ENCODE peak calls at places on chromosomes 1 and 21, in eight cellular contexts. I is breast epithelium, S is right atrium auricular region, T is ovary, M is neural progenitor cell, L is A549, H is fibroblast of mammary gland, E is cardiac fibroblast. F is an unnamed sample.

GRCh38 chr1:202282017-202282335 is 59.8 kb downstream of the UBE2T start:
- DNase-seq in I (no peak), S (no peak), T (no peak), M (no peak), L (no peak), H (no peak), E (no peak), F (no peak)

GRCh38 chr21:46667191-46667734 is 31.8 kb downstream of the PRMT2 start:
- DNase-seq in I (no peak), S (no peak), T (no peak), M (peak), L (peak), H (peak), E (peak), F (no peak)

GRCh38 chr1:40014253-40014706 is 26.2 kb upstream of the CAP1 start:
- DNase-seq in I (no peak), S (no peak), T (no peak), M (no peak), L (no peak), H (no peak), E (no peak), F (no peak)

GRCh38 chr1:58409826-58410225 is 136.7 kb downstream of the OMA1 start:
- DNase-seq in I (no peak), S (no peak), T (no peak), M (peak), L (no peak), H (no peak), E (no peak), F (no peak)

GRCh38 chr1:40766560-40766959 is 17.0 kb upstream of the KCNQ4 start:
- DNase-seq in I (no peak), S (no peak), T (no peak), M (no peak), L (no peak), H (no peak), E (no peak), F (no peak)

GRCh38 chr1:48817505-48818114 is 40.9 kb upstream of the BEND5 start:
- DNase-seq in I (no peak), S (peak), T (peak), M (peak), L (peak), H (peak), E (peak), F (peak)

GRCh38 chr1:227223407-227223806 is 94.9 kb downstream of the CDC42BPA start:
- DNase-seq in I (no peak), S (no peak), T (no peak), M (no peak), L (no peak), H (no peak), E (no peak), F (no peak)

GRCh38 chr1:178796013-178796412 is 71.0 kb downstream of the RALGPS2 start:
- DNase-seq in I (no peak), S (no peak), T (no peak), M (no peak), L (no peak), H (no peak), E (no peak), F (no peak)

GRCh38 chr1:234782821-234783220 is 172.8 kb upstream of the IRF2BP2 start:
- DNase-seq in I (no peak), S (peak), T (no peak), M (peak), L (no peak), H (no peak), E (no peak), F (no peak)

GRCh38 chr1:205935869-205936268 is 7.4 kb downstream of the SLC26A9 start:
- DNase-seq in I (no peak), S (no peak), T (no peak), M (no peak), L (no peak), H (no peak), E (no peak), F (no peak)

GRCh38 chr1:166840309-166841302 is 1.3 kb downstream of the POGK start:
- DNase-seq in I (no peak), S (no peak), T (no peak), M (no peak), L (no peak), H (no peak), E (peak), F (no peak)

GRCh38 chr1:230308039-230308438 is 118.1 kb downstream of the PGBD5 start:
- DNase-seq in I (peak), S (peak), T (peak), M (no peak), L (peak), H (peak), E (peak), F (peak)

GRCh38 chr1:3066826-3067225 is 2.2 kb upstream of the PRDM16 start:
- DNase-seq in I (no peak), S (no peak), T (no peak), M (no peak), L (no peak), H (no peak), E (no peak), F (peak)

GRCh38 chr1:54516249-54516920 is 31.6 kb upstream of the ACOT11 start:
- DNase-seq in I (no peak), S (no peak), T (no peak), M (no peak), L (no peak), H (no peak), E (no peak), F (no peak)

GRCh38 chr1:66402194-66402593 is 131.8 kb upstream of the SGIP1 start:
- DNase-seq in I (no peak), S (peak), T (peak), M (no peak), L (no peak), H (peak), E (peak), F (peak)

GRCh38 chr1:6100801-6101783 is 55.4 kb downstream of the KCNAB2 start:
- DNase-seq in I (no peak), S (no peak), T (no peak), M (peak), L (no peak), H (no peak), E (no peak), F (no peak)

GRCh38 chr1:147177611-147178370 is 5.5 kb upstream of the PRKAB2 start:
- DNase-seq in I (no peak), S (no peak), T (no peak), M (no peak), L (no peak), H (peak), E (peak), F (no peak)

GRCh38 chr1:204468206-204468605 is 26.4 kb downstream of the PIK3C2B start:
- DNase-seq in I (no peak), S (no peak), T (no peak), M (no peak), L (no peak), H (no peak), E (no peak), F (no peak)

GRCh38 chr1:32052887-32053286 is 19.9 kb upstream of the TMEM39B start:
- DNase-seq in I (no peak), S (no peak), T (no peak), M (no peak), L (no peak), H (peak), E (no peak), F (no peak)

GRCh38 chr21:27528697-27529096 is 561.8 kb upstream of the ADAMTS5 start:
- DNase-seq in I (no peak), S (no peak), T (no peak), M (no peak), L (no peak), H (no peak), E (no peak), F (no peak)

GRCh38 chr1:117796226-117796625 is 133.2 kb downstream of the GDAP2 start:
- DNase-seq in I (no peak), S (no peak), T (no peak), M (no peak), L (no peak), H (peak), E (no peak), F (no peak)

GRCh38 chr1:156422602-156423091 is 53.6 kb downstream of the RHBG start:
- DNase-seq in I (no peak), S (no peak), T (no peak), M (no peak), L (no peak), H (no peak), E (no peak), F (no peak)

GRCh38 chr1:204503122-204503912 is 8.7 kb upstream of the PIK3C2B start:
- DNase-seq in I (no peak), S (no peak), T (no peak), M (peak), L (peak), H (peak), E (peak), F (no peak)

GRCh38 chr1:244319283-244320132 is 132.2 kb downstream of the ADSS2 start:
- DNase-seq in I (no peak), S (no peak), T (no peak), M (no peak), L (no peak), H (peak), E (peak), F (no peak)

GRCh38 chr21:34085129-34085528 is 11.8 kb downstream of the MRPS6 start:
- DNase-seq in I (no peak), S (no peak), T (no peak), M (peak), L (no peak), H (no peak), E (no peak), F (no peak)

GRCh38 chr1:15155760-15156743 is 2.5 kb downstream of the TMEM51 start:
- DNase-seq in I (no peak), S (no peak), T (peak), M (no peak), L (no peak), H (no peak), E (peak), F (no peak)

GRCh38 chr1:55860816-55861519 is 645.8 kb upstream of the USP24 start:
- DNase-seq in I (no peak), S (no peak), T (no peak), M (peak), L (no peak), H (no peak), E (peak), F (no peak)
- TF ChIP-seq CTCF in I (no peak), S (no peak), T (no peak), M (peak), L (no peak), H (no peak), E (no peak), F (no peak)

GRCh38 chr1:246066553-246066952 is 440.5 kb downstream of the SMYD3 start:
- DNase-seq in I (no peak), S (no peak), T (no peak), M (peak), L (no peak), H (no peak), E (no peak), F (no peak)
- H3K4me3 ChIP-seq in I (no peak), S (no peak), T (no peak), M (no peak), L (no peak), H (no peak), E (no peak), F (no peak)

GRCh38 chr1:164623805-164624204 is 64.8 kb downstream of the PBX1 start:
- DNase-seq in I (no peak), S (no peak), T (no peak), M (no peak), L (no peak), H (no peak), E (no peak), F (no peak)
- TF ChIP-seq CTCF in I (no peak), S (no peak), T (no peak), M (no peak), L (no peak), H (no peak), E (no peak), F (no peak)

GRCh38 chr1:219147571-219148019 is 26.1 kb upstream of the LYPLAL1 start:
- DNase-seq in I (no peak), S (no peak), T (no peak), M (no peak), L (no peak), H (no peak), E (no peak), F (no peak)

GRCh38 chr1:219144659-219145313 is 28.9 kb upstream of the LYPLAL1 start:
- DNase-seq in I (no peak), S (no peak), T (no peak), M (no peak), L (no peak), H (no peak), E (no peak), F (no peak)

GRCh38 chr1:219140308-219140877 is 33.3 kb upstream of the LYPLAL1 start:
- DNase-seq in I (no peak), S (no peak), T (no peak), M (no peak), L (no peak), H (no peak), E (no peak), F (no peak)

GRCh38 chr1:219138747-219139146 is 34.9 kb upstream of the LYPLAL1 start:
- DNase-seq in I (no peak), S (no peak), T (no peak), M (no peak), L (no peak), H (no peak), E (no peak), F (no peak)

DNA sequence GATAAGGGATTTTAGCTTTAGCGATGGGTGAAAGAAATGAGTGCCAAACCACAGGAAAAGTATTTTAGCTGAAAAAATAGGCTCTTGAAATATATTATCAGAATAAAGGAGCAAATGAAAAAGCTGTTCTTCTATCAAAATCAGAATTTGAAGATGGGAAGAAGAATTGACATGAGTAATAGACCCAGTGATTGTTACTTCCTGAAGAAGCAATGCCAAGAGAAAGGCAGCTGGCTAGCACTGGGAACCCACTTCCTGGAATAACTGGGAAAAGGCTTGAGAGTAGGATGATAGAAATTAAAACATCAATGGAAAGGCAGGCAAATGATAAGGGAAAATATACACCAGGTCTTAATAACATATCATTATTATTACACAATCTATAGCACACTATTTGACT is 29.9 kb upstream of the LYPLAL1 start:
- DNase-seq in I (no peak), S (no peak), T (no peak), M (no peak), L (no peak), H (peak), E (peak), F (no peak)
- H3K4me3 ChIP-seq in I (no peak), S (no peak), T (no peak), M (no peak), L (no peak), H (no peak), E (no peak), F (no peak)

GRCh38 chr1:27009601-27010197 is 3.0 kb downstream of the TENT5B start:
- DNase-seq in I (peak), S (no peak), T (no peak), M (no peak), L (peak), H (no peak), E (no peak), F (peak)
- TF ChIP-seq CTCF in I (no peak), S (no peak), T (no peak), M (no peak), L (no peak), H (no peak), E (no peak), F (no peak)

GRCh38 chr1:8023287-8023994 is 2.7 kb downstream of the ERRFI1 start:
- DNase-seq in I (no peak), S (peak), T (no peak), M (no peak), L (no peak), H (peak), E (no peak), F (no peak)

GRCh38 chr1:8025061-8025670 is 943 bp downstream of the ERRFI1 start:
- DNase-seq in I (no peak), S (no peak), T (no peak), M (peak), L (no peak), H (peak), E (no peak), F (no peak)

GRCh38 chr1:8023995-8024313 is 2.2 kb downstream of the ERRFI1 start:
- DNase-seq in I (no peak), S (no peak), T (no peak), M (peak), L (no peak), H (no peak), E (no peak), F (no peak)

GRCh38 chr1:8025671-8026144 is 401 bp downstream of the ERRFI1 start:
- DNase-seq in I (no peak), S (no peak), T (no peak), M (no peak), L (no peak), H (no peak), E (peak), F (no peak)

GRCh38 chr1:8024329-8024728 is 1.8 kb downstream of the ERRFI1 start:
- DNase-seq in I (no peak), S (no peak), T (no peak), M (no peak), L (no peak), H (no peak), E (no peak), F (no peak)
- H3K4me3 ChIP-seq in I (peak), S (peak), T (peak), M (peak), L (peak), H (peak), E (peak), F (peak)

GRCh38 chr1:152870831-152871730 is 7.0 kb upstream of the SMCP start:
- DNase-seq in I (no peak), S (no peak), T (no peak), M (peak), L (peak), H (peak), E (no peak), F (no peak)
- TF ChIP-seq CTCF in I (no peak), S (no peak), T (no peak), M (peak), L (peak), H (peak), E (peak), F (no peak)

GRCh38 chr1:92973203-92973907 is 12.1 kb upstream of the DIPK1A start:
- DNase-seq in I (no peak), S (no peak), T (no peak), M (no peak), L (no peak), H (no peak), E (no peak), F (no peak)

GRCh38 chr1:92975551-92976232 is 14.4 kb upstream of the DIPK1A start:
- DNase-seq in I (no peak), S (no peak), T (no peak), M (no peak), L (no peak), H (no peak), E (no peak), F (no peak)

GRCh38 chr1:92969517-92969916 is 8.3 kb upstream of the DIPK1A start:
- DNase-seq in I (no peak), S (no peak), T (no peak), M (no peak), L (no peak), H (no peak), E (no peak), F (no peak)

GRCh38 chr1:92970990-92971689 is 9.9 kb upstream of the DIPK1A start:
- DNase-seq in I (no peak), S (no peak), T (no peak), M (no peak), L (no peak), H (no peak), E (no peak), F (no peak)

GRCh38 chr1:92972413-92973129 is 11.3 kb upstream of the DIPK1A start:
- DNase-seq in I (no peak), S (no peak), T (no peak), M (no peak), L (no peak), H (no peak), E (no peak), F (no peak)
- H3K4me3 ChIP-seq in I (no peak), S (no peak), T (no peak), M (no peak), L (no peak), H (no peak), E (no peak), F (no peak)

F was measured in heart left ventricle.